ENCODE peak calls at places on chromosomes 12 and 14, in eight cellular contexts. O is H1, H is substantia nigra, J is aorta, K is tibial nerve, A is IMR-90, M is A549, W is neuronal stem cell. C is an unnamed sample.

GRCh38 chr14:38500125-38500524 is 244.2 kb upstream of the CLEC14A start:
- DNase-seq in O (no peak), H (no peak), J (no peak), K (no peak), A (peak), M (no peak), W (no peak), C (no peak)

GRCh38 chr12:21552983-21553673 is 27.0 kb downstream of the SPX start:
- DNase-seq in O (no peak), H (no peak), J (no peak), K (no peak), A (no peak), M (no peak), W (no peak), C (no peak)

GRCh38 chr14:26175659-26176058 is 422.2 kb downstream of the NOVA1 start:
- DNase-seq in O (no peak), H (peak), J (peak), K (no peak), A (no peak), M (no peak), W (no peak), C (no peak)

GRCh38 chr12:109872-110271 is 43.3 kb downstream of the IQSEC3 start:
- DNase-seq in O (no peak), H (no peak), J (no peak), K (no peak), A (no peak), M (no peak), W (no peak), C (peak)

GRCh38 chr14:102196436-102197230 is 56.9 kb downstream of the WDR20 start:
- DNase-seq in O (no peak), H (peak), J (no peak), K (no peak), A (no peak), M (no peak), W (no peak), C (no peak)

GRCh38 chr12:111285191-111285590 is 83.7 kb downstream of the PHETA1 start:
- DNase-seq in O (no peak), H (no peak), J (no peak), K (no peak), A (no peak), M (no peak), W (peak), C (no peak)

GRCh38 chr12:74446466-74446865 is 91.2 kb upstream of the ATXN7L3B start:
- DNase-seq in O (no peak), H (no peak), J (no peak), K (no peak), A (no peak), M (no peak), W (no peak), C (no peak)

GRCh38 chr12:92362785-92363184 is 217.1 kb upstream of the BTG1 start:
- DNase-seq in O (no peak), H (no peak), J (no peak), K (no peak), A (no peak), M (no peak), W (no peak), C (no peak)

GRCh38 chr14:71645656-71646055 is 286.6 kb upstream of the RGS6 start:
- DNase-seq in O (no peak), H (no peak), J (no peak), K (no peak), A (peak), M (no peak), W (no peak), C (no peak)

GRCh38 chr12:45473636-45474035 is 255.9 kb upstream of the ARID2 start:
- DNase-seq in O (no peak), H (no peak), J (no peak), K (no peak), A (no peak), M (no peak), W (no peak), C (no peak)

GRCh38 chr14:76870146-76870545 is 43.9 kb downstream of the LRRC74A start:
- DNase-seq in O (no peak), H (no peak), J (no peak), K (no peak), A (no peak), M (peak), W (peak), C (no peak)

GRCh38 chr14:54683882-54684794 is 117.2 kb downstream of the SAMD4A start:
- DNase-seq in O (peak), H (no peak), J (peak), K (peak), A (peak), M (no peak), W (no peak), C (no peak)

GRCh38 chr14:72607386-72608125 is 286.3 kb downstream of the DPF3 start:
- DNase-seq in O (peak), H (no peak), J (no peak), K (no peak), A (peak), M (no peak), W (no peak), C (no peak)

GRCh38 chr12:120687570-120688289 is 781 bp downstream of the MLEC start:
- DNase-seq in O (no peak), H (no peak), J (peak), K (no peak), A (no peak), M (no peak), W (no peak), C (no peak)

GRCh38 chr14:54728700-54729527 is 162.0 kb downstream of the SAMD4A start:
- DNase-seq in O (no peak), H (no peak), J (no peak), K (no peak), A (peak), M (no peak), W (no peak), C (no peak)

GRCh38 chr14:55780156-55780946 is 200.3 kb downstream of the KTN1 start:
- DNase-seq in O (no peak), H (no peak), J (peak), K (peak), A (peak), M (no peak), W (no peak), C (no peak)

GRCh38 chr12:77049767-77050353 is 15.5 kb downstream of the E2F7 start:
- DNase-seq in O (no peak), H (no peak), J (no peak), K (peak), A (peak), M (peak), W (peak), C (no peak)

DNA sequence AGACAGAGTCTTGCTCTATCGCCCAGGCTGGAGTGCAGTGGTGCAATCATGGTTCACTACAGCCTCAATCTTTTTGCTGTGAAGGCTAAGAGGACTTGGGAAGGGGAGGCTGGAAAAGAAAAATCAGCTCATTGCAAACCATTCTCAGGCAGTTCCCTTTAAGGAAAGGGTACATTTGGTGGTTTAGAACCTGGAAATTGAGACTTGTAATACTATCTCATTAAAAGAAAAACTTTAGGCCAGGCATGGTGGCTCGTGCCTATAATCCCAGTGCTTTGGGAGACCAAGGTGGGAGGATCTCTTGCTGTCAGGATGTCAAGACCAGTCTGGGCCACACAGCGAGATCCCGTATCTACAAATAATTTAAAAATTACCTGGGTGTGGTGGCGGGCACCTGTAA is 21.3 kb upstream of the TUBA1C start:
- DNase-seq in O (no peak), H (no peak), J (no peak), K (no peak), A (no peak), M (no peak), W (no peak), C (no peak)
- H3K27ac ChIP-seq in O (no peak), H (no peak), J (peak), K (no peak), A (peak), M (no peak), W (no peak), C (no peak)

GRCh38 chr12:112350593-112351592 is 31.3 kb downstream of the HECTD4 start:
- DNase-seq in O (no peak), H (no peak), J (no peak), K (no peak), A (no peak), M (no peak), W (no peak), C (no peak)
- H3K27ac ChIP-seq in O (no peak), H (no peak), J (no peak), K (no peak), A (no peak), M (no peak), W (no peak), C (no peak)

GRCh38 chr14:68397827-68398226 is 395.0 kb downstream of the ZFP36L1 start:
- DNase-seq in O (no peak), H (no peak), J (no peak), K (no peak), A (peak), M (no peak), W (no peak), C (no peak)
- H3K27ac ChIP-seq in O (no peak), H (peak), J (no peak), K (peak), A (peak), M (peak), W (no peak), C (no peak)

GRCh38 chr14:78698991-78699390 is 528.8 kb downstream of the NRXN3 start:
- DNase-seq in O (no peak), H (no peak), J (no peak), K (no peak), A (no peak), M (no peak), W (no peak), C (no peak)
- H3K27ac ChIP-seq in O (no peak), H (no peak), J (no peak), K (no peak), A (no peak), M (no peak), W (no peak), C (no peak)

GRCh38 chr12:6630696-6631095 is 5.1 kb downstream of the LPAR5 start:
- DNase-seq in O (no peak), H (no peak), J (no peak), K (no peak), A (no peak), M (no peak), W (no peak), C (no peak)

GRCh38 chr12:6632026-6632978 is 3.5 kb downstream of the LPAR5 start:
- DNase-seq in O (no peak), H (no peak), J (no peak), K (no peak), A (no peak), M (no peak), W (no peak), C (no peak)

GRCh38 chr12:6627598-6627997 is 8.2 kb downstream of the LPAR5 start:
- DNase-seq in O (no peak), H (no peak), J (no peak), K (no peak), A (no peak), M (no peak), W (no peak), C (no peak)

GRCh38 chr12:6635375-6635855 is 344 bp downstream of the LPAR5 start:
- DNase-seq in O (no peak), H (no peak), J (no peak), K (no peak), A (no peak), M (no peak), W (no peak), C (no peak)

DNA sequence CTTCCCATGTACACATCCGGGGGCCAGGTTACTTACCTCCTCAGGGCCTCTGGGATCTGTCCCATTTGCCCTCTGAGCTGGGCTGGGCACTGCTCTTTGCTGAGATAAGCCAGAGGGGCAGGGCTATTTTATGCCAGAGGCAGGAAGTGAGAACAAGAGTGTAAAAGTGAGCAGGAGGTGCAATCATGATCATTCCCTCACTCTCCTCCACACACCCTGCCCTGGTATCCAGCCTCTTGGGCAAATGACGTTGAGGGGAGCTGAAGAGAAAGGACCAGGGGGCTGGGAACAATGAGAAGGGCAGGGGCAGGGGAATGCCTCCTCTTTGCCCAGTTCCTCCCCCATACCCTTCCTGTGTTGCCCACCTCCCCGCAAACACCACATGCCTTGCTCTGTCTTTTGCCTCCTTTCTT is 4.2 kb downstream of the LPAR5 start:
- DNase-seq in O (no peak), H (no peak), J (no peak), K (no peak), A (no peak), M (no peak), W (no peak), C (peak)
- H3K27ac ChIP-seq in O (no peak), H (peak), J (no peak), K (peak), A (no peak), M (no peak), W (no peak), C (no peak)

DNA sequence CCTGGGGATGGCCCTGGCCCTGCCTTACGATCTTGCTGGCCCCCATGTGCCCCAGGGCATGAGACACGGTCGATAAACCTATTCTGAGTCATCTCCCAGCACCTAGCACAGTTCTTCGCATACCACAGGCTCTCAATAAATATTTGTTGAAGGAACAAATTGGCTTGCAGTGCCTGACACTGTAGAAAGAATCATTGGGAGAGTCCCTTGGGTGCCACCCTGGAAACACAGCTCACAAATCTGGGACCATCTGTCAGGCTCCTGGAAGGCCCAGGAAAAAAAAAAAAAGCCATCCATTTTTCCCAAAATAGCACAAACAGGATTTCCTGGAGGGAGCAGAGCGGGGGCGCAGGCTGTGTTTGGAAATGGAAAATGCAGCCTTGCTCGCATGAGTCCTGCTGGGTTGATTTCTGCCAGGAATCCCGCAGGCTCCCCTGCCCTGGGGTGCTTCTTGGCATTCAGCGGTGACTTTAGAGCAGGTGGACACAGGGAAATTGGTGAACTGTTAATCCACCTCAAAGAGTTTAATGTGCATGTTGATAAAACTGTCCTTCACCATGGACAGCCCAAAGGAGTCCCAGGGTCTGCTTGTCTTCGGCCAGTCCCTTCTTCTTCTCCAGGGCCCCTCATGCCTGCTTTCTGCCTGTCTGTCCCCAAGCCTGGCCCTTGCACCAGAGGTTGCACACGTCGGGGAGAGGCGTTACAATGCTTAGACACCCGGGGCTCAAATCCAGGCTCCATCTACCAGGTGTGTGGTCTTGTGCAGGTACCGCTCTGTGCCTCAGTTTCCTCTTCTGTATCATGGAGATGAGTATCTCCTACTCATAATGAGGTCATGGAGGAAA is 106.1 kb upstream of the RFLNA start:
- DNase-seq in O (no peak), H (no peak), J (no peak), K (no peak), A (no peak), M (no peak), W (no peak), C (no peak)
- H3K27ac ChIP-seq in O (no peak), H (no peak), J (no peak), K (no peak), A (no peak), M (no peak), W (no peak), C (no peak)

DNA sequence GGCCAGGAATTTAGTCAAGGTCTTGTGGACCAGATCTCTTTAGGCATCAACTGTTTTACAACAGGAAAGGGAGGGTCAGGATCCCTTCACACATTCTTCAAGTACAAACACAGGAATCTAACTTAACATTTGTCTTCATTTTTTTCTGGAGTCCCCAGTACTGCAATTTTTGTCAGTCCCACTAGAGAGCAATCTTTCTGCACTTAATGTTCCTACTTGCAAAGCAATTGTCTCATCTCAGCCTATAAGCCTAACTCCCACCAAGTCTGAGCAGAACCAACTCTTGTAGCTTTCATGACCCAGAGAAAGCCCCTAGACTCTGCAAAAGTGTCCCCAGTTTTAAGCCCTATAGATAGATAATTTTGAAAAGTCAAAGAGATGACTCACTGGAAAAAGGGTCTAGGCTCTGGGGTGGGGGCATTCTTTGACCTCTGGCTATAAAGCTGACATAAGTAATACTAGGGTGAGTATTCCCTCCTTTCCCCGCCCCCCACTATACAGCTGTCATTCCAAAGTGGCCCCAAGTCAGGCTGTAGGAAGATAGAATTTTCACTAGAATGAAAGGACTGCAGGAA is 1.9 kb upstream of the ZBTB39 start:
- DNase-seq in O (no peak), H (no peak), J (no peak), K (no peak), A (peak), M (peak), W (peak), C (no peak)
- H3K27ac ChIP-seq in O (no peak), H (no peak), J (no peak), K (no peak), A (peak), M (peak), W (no peak), C (no peak)

GRCh38 chr12:8742501-8742900 is 44.7 kb downstream of the RIMKLB start:
- DNase-seq in O (no peak), H (no peak), J (no peak), K (no peak), A (peak), M (no peak), W (no peak), C (no peak)

GRCh38 chr12:8746046-8746445 is 48.3 kb downstream of the RIMKLB start:
- DNase-seq in O (no peak), H (no peak), J (no peak), K (no peak), A (no peak), M (no peak), W (no peak), C (no peak)
- H3K27ac ChIP-seq in O (no peak), H (no peak), J (no peak), K (no peak), A (no peak), M (no peak), W (no peak), C (no peak)

C was measured in pancreas.